ENCODE peak calls at places on chromosomes 13 and 19, in eight cellular contexts. One of them, this sample, is unnamed.
A peak's percentile ranks its signal among the peaks of the same experiment; 100 is the strongest.

GRCh38 chr19:38508507-38508906 is 75.0 kb downstream of the RYR1 start:
- DNase-seq in lower leg skin: no peak
- DNase-seq in testis: no peak
- DNase-seq in foreskin fibroblast: no peak
- DNase-seq in stomach: no peak
- DNase-seq in upper lobe of left lung: no peak
- DNase-seq in GM23338: no peak
- DNase-seq in AG04450: no peak
- DNase-seq in this sample: no peak

GRCh38 chr19:51803529-51803928 is 8.6 kb downstream of the FPR3 start:
- DNase-seq in GM23338: peak; percentile 27
- DNase-seq in lower leg skin: no peak
- DNase-seq in foreskin fibroblast: no peak
- DNase-seq in testis: no peak
- DNase-seq in upper lobe of left lung: no peak
- DNase-seq in AG04450: no peak
- DNase-seq in stomach: no peak
- DNase-seq in this sample: no peak

GRCh38 chr13:98083507-98083906 is 59.4 kb upstream of the FARP1 start:
- DNase-seq in upper lobe of left lung: no peak
- DNase-seq in testis: no peak
- DNase-seq in AG04450: peak; percentile 83
- DNase-seq in lower leg skin: no peak
- DNase-seq in stomach: no peak
- DNase-seq in GM23338: no peak
- DNase-seq in foreskin fibroblast: peak; percentile 90
- DNase-seq in this sample: peak; percentile 91

GRCh38 chr19:10551698-10552301 is 8.1 kb downstream of the ATG4D start:
- DNase-seq in AG04450: no peak
- DNase-seq in stomach: peak; percentile 32
- DNase-seq in testis: no peak
- DNase-seq in upper lobe of left lung: peak; percentile 22
- DNase-seq in GM23338: peak; percentile 69
- DNase-seq in foreskin fibroblast: peak; percentile 56
- DNase-seq in lower leg skin: no peak
- DNase-seq in this sample: no peak

GRCh38 chr13:93698016-93698613 is 471.5 kb downstream of the GPC6 start:
- DNase-seq in upper lobe of left lung: no peak
- DNase-seq in lower leg skin: no peak
- DNase-seq in GM23338: no peak
- DNase-seq in testis: no peak
- DNase-seq in stomach: no peak
- DNase-seq in AG04450: no peak
- DNase-seq in foreskin fibroblast: no peak
- DNase-seq in this sample: no peak

GRCh38 chr13:23794267-23795161 is 94.7 kb downstream of the MIPEP start:
- DNase-seq in stomach: no peak
- DNase-seq in upper lobe of left lung: no peak
- DNase-seq in AG04450: peak; percentile 68
- DNase-seq in testis: no peak
- DNase-seq in lower leg skin: no peak
- DNase-seq in foreskin fibroblast: peak; percentile 67
- DNase-seq in GM23338: no peak
- DNase-seq in this sample: peak; percentile 32

GRCh38 chr19:52336117-52336811 is at the start of gene ZNF610:
- DNase-seq in upper lobe of left lung: peak; percentile 81
- DNase-seq in AG04450: peak; percentile 69
- DNase-seq in lower leg skin: peak; percentile 79
- DNase-seq in GM23338: peak; percentile 88
- DNase-seq in foreskin fibroblast: peak; percentile 94
- DNase-seq in stomach: peak; percentile 88
- DNase-seq in testis: peak; percentile 94
- DNase-seq in this sample: peak; percentile 28

GRCh38 chr13:50686547-50686946 is 156.9 kb downstream of the DLEU7 start:
- DNase-seq in AG04450: no peak
- DNase-seq in upper lobe of left lung: no peak
- DNase-seq in GM23338: no peak
- DNase-seq in stomach: no peak
- DNase-seq in testis: no peak
- DNase-seq in lower leg skin: no peak
- DNase-seq in foreskin fibroblast: no peak
- DNase-seq in this sample: no peak

GRCh38 chr19:52028027-52028779 is at the start of gene ZNF614:
- DNase-seq in AG04450: no peak
- DNase-seq in stomach: peak; percentile 87
- DNase-seq in upper lobe of left lung: peak; percentile 88
- DNase-seq in foreskin fibroblast: peak; percentile 96
- DNase-seq in testis: peak; percentile 94
- DNase-seq in lower leg skin: peak; percentile 82
- DNase-seq in GM23338: peak; percentile 93
- DNase-seq in this sample: peak; percentile 52

GRCh38 chr19:48812094-48812929 is 1.5 kb upstream of the BCAT2 start:
- DNase-seq in upper lobe of left lung: peak; percentile 94
- DNase-seq in lower leg skin: peak; percentile 80
- DNase-seq in testis: peak; percentile 93
- DNase-seq in GM23338: peak; percentile 94
- DNase-seq in AG04450: no peak
- DNase-seq in foreskin fibroblast: peak; percentile 91
- DNase-seq in stomach: peak; percentile 93
- DNase-seq in this sample: no peak

GRCh38 chr19:5466072-5466471 is 10.9 kb downstream of the ZNRF4 start:
- DNase-seq in AG04450: no peak
- DNase-seq in GM23338: no peak
- DNase-seq in upper lobe of left lung: no peak
- DNase-seq in lower leg skin: no peak
- DNase-seq in stomach: no peak
- DNase-seq in testis: no peak
- DNase-seq in foreskin fibroblast: no peak
- DNase-seq in this sample: no peak

GRCh38 chr19:11234486-11235075 is 4.8 kb upstream of the ANGPTL8 start:
- DNase-seq in testis: no peak
- DNase-seq in lower leg skin: no peak
- DNase-seq in GM23338: no peak
- DNase-seq in upper lobe of left lung: no peak
- DNase-seq in stomach: no peak
- DNase-seq in AG04450: no peak
- DNase-seq in foreskin fibroblast: no peak
- DNase-seq in this sample: no peak

GRCh38 chr13:77377016-77377415 is 50.1 kb upstream of the MYCBP2 start:
- DNase-seq in AG04450: no peak
- DNase-seq in GM23338: no peak
- DNase-seq in stomach: no peak
- DNase-seq in testis: no peak
- DNase-seq in foreskin fibroblast: no peak
- DNase-seq in upper lobe of left lung: no peak
- DNase-seq in lower leg skin: no peak
- DNase-seq in this sample: no peak

GRCh38 chr19:16542894-16543498 is 759 bp upstream of the CHERP start:
- DNase-seq in testis: no peak
- DNase-seq in foreskin fibroblast: no peak
- DNase-seq in lower leg skin: peak; percentile 25
- DNase-seq in AG04450: no peak
- DNase-seq in stomach: no peak
- DNase-seq in upper lobe of left lung: no peak
- DNase-seq in GM23338: no peak
- DNase-seq in this sample: no peak

GRCh38 chr13:74115138-74115537 is 19.1 kb downstream of the KLF12 start:
- DNase-seq in GM23338: no peak
- DNase-seq in testis: no peak
- DNase-seq in stomach: no peak
- DNase-seq in AG04450: peak; percentile 10
- DNase-seq in upper lobe of left lung: no peak
- DNase-seq in lower leg skin: no peak
- DNase-seq in foreskin fibroblast: peak; percentile 69
- DNase-seq in this sample: no peak

GRCh38 chr13:106617561-106617960 is 49.6 kb upstream of the ARGLU1 start:
- DNase-seq in GM23338: peak; percentile 3
- DNase-seq in lower leg skin: no peak
- DNase-seq in upper lobe of left lung: no peak
- DNase-seq in foreskin fibroblast: peak; percentile 75
- DNase-seq in testis: no peak
- DNase-seq in AG04450: no peak
- DNase-seq in stomach: no peak
- DNase-seq in this sample: no peak

GRCh38 chr13:91045351-91046034 is 302.0 kb upstream of the MIR17HG start:
- DNase-seq in stomach: no peak
- DNase-seq in lower leg skin: no peak
- DNase-seq in foreskin fibroblast: no peak
- DNase-seq in upper lobe of left lung: no peak
- DNase-seq in GM23338: peak; percentile 25
- DNase-seq in testis: no peak
- DNase-seq in AG04450: no peak
- DNase-seq in this sample: no peak

GRCh38 chr19:632228-633067 is 889 bp downstream of the POLRMT start:
- DNase-seq in foreskin fibroblast: peak; percentile 80
- DNase-seq in stomach: no peak
- DNase-seq in upper lobe of left lung: peak; percentile 39
- DNase-seq in testis: peak; percentile 53
- DNase-seq in GM23338: peak; percentile 72
- DNase-seq in AG04450: no peak
- DNase-seq in lower leg skin: no peak
- DNase-seq in this sample: no peak

GRCh38 chr13:112198611-112199010 is 131.7 kb downstream of the SOX1 start:
- DNase-seq in foreskin fibroblast: no peak
- DNase-seq in upper lobe of left lung: no peak
- DNase-seq in AG04450: no peak
- DNase-seq in GM23338: no peak
- DNase-seq in lower leg skin: no peak
- DNase-seq in testis: no peak
- DNase-seq in stomach: no peak
- DNase-seq in this sample: no peak

GRCh38 chr19:4929186-4929585 is 19.9 kb downstream of the UHRF1 start:
- DNase-seq in lower leg skin: no peak
- DNase-seq in AG04450: no peak
- DNase-seq in testis: no peak
- DNase-seq in foreskin fibroblast: no peak
- DNase-seq in upper lobe of left lung: no peak
- DNase-seq in GM23338: no peak
- DNase-seq in stomach: no peak
- DNase-seq in this sample: no peak

GRCh38 chr19:19418548-19419260 is 13.2 kb downstream of the GATAD2A start:
- DNase-seq in GM23338: no peak
- DNase-seq in stomach: no peak
- DNase-seq in lower leg skin: no peak
- DNase-seq in AG04450: no peak
- DNase-seq in foreskin fibroblast: no peak
- DNase-seq in upper lobe of left lung: no peak
- DNase-seq in testis: no peak
- DNase-seq in this sample: no peak

GRCh38 chr19:5094768-5095567 is 126.1 kb downstream of the KDM4B start:
- DNase-seq in lower leg skin: no peak
- DNase-seq in testis: no peak
- DNase-seq in AG04450: no peak
- DNase-seq in GM23338: no peak
- DNase-seq in upper lobe of left lung: no peak
- DNase-seq in stomach: no peak
- DNase-seq in foreskin fibroblast: no peak
- DNase-seq in this sample: no peak

GRCh38 chr13:102680842-102681725 is 13.8 kb downstream of the METTL21C start:
- DNase-seq in foreskin fibroblast: peak; percentile 49
- DNase-seq in GM23338: no peak
- DNase-seq in stomach: no peak
- DNase-seq in AG04450: no peak
- DNase-seq in testis: no peak
- DNase-seq in upper lobe of left lung: no peak
- DNase-seq in lower leg skin: no peak
- DNase-seq in this sample: no peak

GRCh38 chr19:41912899-41913475 is 15.3 kb downstream of the ERFL start:
- DNase-seq in GM23338: peak; percentile 76
- DNase-seq in lower leg skin: no peak
- DNase-seq in foreskin fibroblast: no peak
- DNase-seq in testis: no peak
- DNase-seq in upper lobe of left lung: no peak
- DNase-seq in stomach: no peak
- DNase-seq in AG04450: no peak
- DNase-seq in this sample: no peak
- H3K4me3 ChIP-seq in GM23338: peak overlapping the region; percentile 54
- H3K4me3 ChIP-seq in lower leg skin: no peak overlapping the region
- H3K4me3 ChIP-seq in foreskin fibroblast: no peak overlapping the region
- H3K4me3 ChIP-seq in testis: peak overlapping the region; percentile 17
- H3K4me3 ChIP-seq in upper lobe of left lung: no peak overlapping the region
- H3K4me3 ChIP-seq in stomach: no peak overlapping the region
- H3K4me3 ChIP-seq in AG04450: no peak overlapping the region
- H3K4me3 ChIP-seq in this sample: no peak overlapping the region

GRCh38 chr13:40261947-40262346 is 404.5 kb downstream of the FOXO1 start:
- DNase-seq in upper lobe of left lung: no peak
- DNase-seq in testis: no peak
- DNase-seq in lower leg skin: no peak
- DNase-seq in stomach: no peak
- DNase-seq in GM23338: no peak
- DNase-seq in AG04450: no peak
- DNase-seq in foreskin fibroblast: no peak
- DNase-seq in this sample: no peak
- TF ChIP-seq CTCF in upper lobe of left lung: no peak
- TF ChIP-seq CTCF in testis: no peak
- TF ChIP-seq CTCF in lower leg skin: no peak
- TF ChIP-seq CTCF in stomach: no peak
- TF ChIP-seq CTCF in GM23338: no peak
- TF ChIP-seq CTCF in AG04450: no peak
- TF ChIP-seq CTCF in foreskin fibroblast: no peak
- TF ChIP-seq CTCF in this sample: no peak

GRCh38 chr13:30154931-30155330 is 152.4 kb downstream of the KATNAL1 start:
- DNase-seq in stomach: no peak
- DNase-seq in GM23338: no peak
- DNase-seq in AG04450: no peak
- DNase-seq in lower leg skin: no peak
- DNase-seq in upper lobe of left lung: no peak
- DNase-seq in foreskin fibroblast: no peak
- DNase-seq in testis: no peak
- DNase-seq in this sample: no peak
- H3K4me3 ChIP-seq in stomach: no peak overlapping the region
- H3K4me3 ChIP-seq in GM23338: no peak overlapping the region
- H3K4me3 ChIP-seq in AG04450: no peak overlapping the region
- H3K4me3 ChIP-seq in lower leg skin: no peak overlapping the region
- H3K4me3 ChIP-seq in upper lobe of left lung: no peak overlapping the region
- H3K4me3 ChIP-seq in foreskin fibroblast: no peak overlapping the region
- H3K4me3 ChIP-seq in testis: no peak overlapping the region
- H3K4me3 ChIP-seq in this sample: no peak overlapping the region

DNA sequence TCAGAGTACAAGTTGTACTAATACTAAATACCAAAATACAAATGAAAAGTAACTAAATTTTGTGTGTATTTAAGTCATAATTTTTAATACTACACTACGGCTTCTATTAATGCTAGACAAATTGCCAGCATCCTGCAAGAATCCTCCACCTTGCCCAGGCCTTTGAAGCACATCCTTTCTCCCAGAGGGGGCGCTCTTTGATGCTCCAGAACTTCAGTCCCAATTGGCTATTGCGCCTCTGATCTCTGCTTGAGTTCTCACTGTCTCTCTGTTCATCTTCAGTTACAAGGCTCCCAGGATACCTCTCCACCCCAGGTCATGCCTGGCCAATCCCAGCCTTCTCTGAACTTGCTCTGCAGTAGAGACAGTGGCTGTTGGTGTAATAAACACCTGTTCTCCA is 141.0 kb downstream of the DCLK1 start:
- DNase-seq in upper lobe of left lung: no peak
- DNase-seq in GM23338: peak; percentile 71
- DNase-seq in stomach: no peak
- DNase-seq in foreskin fibroblast: no peak
- DNase-seq in AG04450: no peak
- DNase-seq in lower leg skin: no peak
- DNase-seq in testis: peak; percentile 23
- DNase-seq in this sample: no peak
- TF ChIP-seq CTCF in upper lobe of left lung: no peak
- TF ChIP-seq CTCF in GM23338: peak; percentile 76
- TF ChIP-seq CTCF in stomach: no peak
- TF ChIP-seq CTCF in foreskin fibroblast: no peak
- TF ChIP-seq CTCF in AG04450: no peak
- TF ChIP-seq CTCF in lower leg skin: no peak
- TF ChIP-seq CTCF in testis: no peak
- TF ChIP-seq CTCF in this sample: no peak

This sample was measured in AG09309.